ENCODE peak calls at places on chromosome 7, in six cellular contexts. E, M, P, Y, S and J are unnamed samples.

GRCh38 chr7:27107901-27108381 is 5.5 kb upstream of the HOXA2 start:
- DNase-seq in E (no peak), P (no peak), M (no peak), Y (no peak), S (no peak), J (no peak)

GRCh38 chr7:29606287-29606721 is 42.7 kb downstream of the PRR15 start:
- DNase-seq in Y (peak), E (no peak), M (no peak), S (peak), P (no peak), J (peak)

GRCh38 chr7:120741371-120742042 is 116.4 kb downstream of the TSPAN12 start:
- DNase-seq in E (no peak), Y (no peak), M (no peak), S (no peak), P (no peak), J (no peak)

GRCh38 chr7:94998951-94999350 is 91.6 kb downstream of the PPP1R9A start:
- DNase-seq in P (no peak), S (no peak), Y (no peak), M (no peak), E (no peak), J (no peak)

GRCh38 chr7:32533313-32534024 is 38.2 kb downstream of the AVL9 start:
- DNase-seq in Y (peak), P (no peak), E (no peak), M (no peak), S (no peak), J (peak)

GRCh38 chr7:144728556-144728955 is 107.3 kb downstream of the TPK1 start:
- DNase-seq in S (no peak), M (no peak), E (no peak), P (no peak), Y (peak), J (no peak)

GRCh38 chr7:27143950-27144798 is 693 bp upstream of the HOXA5 start:
- DNase-seq in S (no peak), M (no peak), Y (no peak), P (no peak), E (no peak), J (peak)

GRCh38 chr7:5396542-5396941 is 27.1 kb downstream of the TNRC18 start:
- DNase-seq in P (no peak), M (no peak), Y (peak), E (peak), S (no peak), J (peak)

GRCh38 chr7:69402696-69403095 is 195.6 kb upstream of the AUTS2 start:
- DNase-seq in P (no peak), M (no peak), E (no peak), S (no peak), Y (no peak), J (no peak)

GRCh38 chr7:135386181-135386580 is 123.7 kb downstream of the CNOT4 start:
- DNase-seq in Y (peak), E (no peak), S (no peak), P (no peak), M (no peak), J (peak)

GRCh38 chr7:145928937-145929336 is 187.7 kb upstream of the CNTNAP2 start:
- DNase-seq in E (no peak), Y (no peak), M (peak), S (no peak), P (no peak), J (no peak)

GRCh38 chr7:106369349-106369748 is 84.6 kb upstream of the NAMPT start:
- DNase-seq in Y (peak), M (peak), P (no peak), S (no peak), E (no peak), J (peak)

GRCh38 chr7:142614116-142614515 is 135.2 kb upstream of the PRSS1 start:
- DNase-seq in Y (no peak), P (no peak), S (no peak), M (no peak), E (no peak), J (peak)

GRCh38 chr7:140196361-140197217 is 19.8 kb upstream of the KDM7A start:
- DNase-seq in M (no peak), E (no peak), P (no peak), S (no peak), Y (peak), J (peak)

GRCh38 chr7:92697414-92697813 is 107.2 kb upstream of the FAM133B start:
- DNase-seq in E (no peak), S (no peak), P (no peak), Y (no peak), M (no peak), J (no peak)

GRCh38 chr7:158805937-158806336 is 23.4 kb downstream of the ESYT2 start:
- DNase-seq in P (no peak), E (peak), S (no peak), M (peak), Y (no peak), J (no peak)

GRCh38 chr7:75915416-75916156 is 631 bp downstream of the POR start:
- DNase-seq in M (peak), E (peak), P (no peak), S (no peak), Y (peak), J (peak)

GRCh38 chr7:132465516-132465915 is 110.8 kb downstream of the PLXNA4 start:
- DNase-seq in M (no peak), P (no peak), E (no peak), S (no peak), Y (no peak), J (no peak)

GRCh38 chr7:134645935-134646334 is 718 bp upstream of the BPGM start:
- DNase-seq in E (no peak), P (no peak), M (peak), Y (peak), S (peak), J (peak)

GRCh38 chr7:149495785-149496641 is 1.6 kb downstream of the ZNF746 start:
- DNase-seq in M (peak), Y (peak), E (no peak), P (no peak), S (peak), J (peak)

GRCh38 chr7:30254717-30255095 is 29.7 kb upstream of the ZNRF2 start:
- DNase-seq in Y (no peak), M (no peak), E (no peak), S (no peak), P (no peak), J (no peak)

GRCh38 chr7:109126404-109127050 is 556.9 kb downstream of the DNAJB9 start:
- DNase-seq in P (no peak), Y (peak), S (peak), E (no peak), M (no peak), J (no peak)

GRCh38 chr7:3068568-3068967 is 24.9 kb upstream of the CARD11 start:
- DNase-seq in E (peak), P (no peak), Y (peak), S (no peak), M (no peak), J (peak)

GRCh38 chr7:28958235-28958945 is at the start of gene TRIL:
- DNase-seq in M (no peak), E (no peak), Y (peak), S (peak), P (no peak), J (peak)

GRCh38 chr7:120586561-120586960 is 271.4 kb downstream of the TSPAN12 start:
- DNase-seq in P (no peak), Y (no peak), M (no peak), E (no peak), S (no peak), J (no peak)

GRCh38 chr7:26165950-26166680 is 14.1 kb downstream of the NFE2L3 start:
- DNase-seq in P (no peak), S (no peak), E (no peak), Y (no peak), M (no peak), J (no peak)

GRCh38 chr7:28089120-28089714 is 91.4 kb downstream of the JAZF1 start:
- DNase-seq in E (no peak), M (no peak), P (no peak), Y (no peak), S (no peak), J (no peak)